ENCODE peak calls at places on chromosomes 4 and X, in nine cellular contexts. P is substantia nigra, Z is Kasumi-1, N is putamen, T is T-cell, O is GM20000, H is cardiac septum, B is NCI-H1930, Q is HTR-8/SVneo. D is an unnamed sample.

GRCh38 chrX:32873786-32874185 is 337.6 kb downstream of the DMD start:
- DNase-seq in B (no peak), Z (no peak), N (no peak), O (no peak), Q (no peak), P (no peak), T (no peak), H (no peak), D (no peak)

GRCh38 chr4:76498550-76498949 is 63.5 kb downstream of the SHROOM3 start:
- DNase-seq in H (no peak), T (no peak), B (no peak), Z (no peak), Q (no peak), N (no peak), O (no peak), P (no peak), D (no peak)

GRCh38 chrX:47221756-47222155 is 3.3 kb downstream of the CDK16 start:
- DNase-seq in O (no peak), T (no peak), Z (no peak), Q (no peak), B (no peak), P (no peak), N (no peak), H (peak; percentile 69), D (no peak)

GRCh38 chr4:67327245-67327860 is 217.9 kb downstream of the CENPC start:
- DNase-seq in H (no peak), T (peak; percentile 12), Q (peak; percentile 49), P (peak; percentile 50), B (peak; percentile 20), Z (peak; percentile 81), N (peak; percentile 39), O (peak; percentile 70), D (peak; percentile 54)

GRCh38 chr4:88964450-88964849 is 92.5 kb downstream of the FAM13A start:
- DNase-seq in T (no peak), N (no peak), P (no peak), O (no peak), Z (no peak), H (no peak), B (no peak), Q (no peak), D (no peak)

GRCh38 chr4:140052050-140052449 is 101.9 kb downstream of the MAML3 start:
- DNase-seq in H (no peak), P (peak; percentile 53), O (peak; percentile 22), Q (no peak), B (no peak), N (peak; percentile 58), T (peak; percentile 32), Z (peak; percentile 28), D (peak; percentile 28)

GRCh38 chrX:132837126-132837525 is 121.3 kb downstream of the HS6ST2 start:
- DNase-seq in Z (no peak), B (no peak), Q (no peak), O (no peak), N (no peak), P (no peak), T (no peak), H (no peak), D (no peak)

GRCh38 chr4:41394362-41394960 is 137.7 kb downstream of the UCHL1 start:
- DNase-seq in O (no peak), Z (no peak), T (no peak), H (no peak), Q (no peak), P (no peak), N (no peak), B (no peak), D (no peak)

GRCh38 chrX:129522184-129523059 is 868 bp downstream of the SMARCA1 start:
- DNase-seq in H (no peak), T (peak; percentile 4), Z (no peak), Q (peak; percentile 29), N (peak; percentile 49), P (peak; percentile 30), O (peak; percentile 30), B (peak; percentile 27), D (no peak)

GRCh38 chrX:69546417-69546816 is 42.3 kb downstream of the NALF2 start:
- DNase-seq in H (no peak), O (no peak), N (no peak), B (no peak), Z (no peak), T (no peak), P (no peak), Q (no peak), D (no peak)

GRCh38 chr4:153529646-153530045 is 63.5 kb downstream of the TMEM131L start:
- DNase-seq in P (no peak), Z (no peak), H (no peak), O (no peak), T (no peak), B (no peak), Q (no peak), N (no peak), D (no peak)

GRCh38 chr4:151260526-151260925 is 16.4 kb upstream of the PRSS48 start:
- DNase-seq in H (no peak), T (no peak), N (no peak), P (no peak), Q (no peak), O (no peak), B (no peak), Z (no peak), D (no peak)

GRCh38 chrX:128781506-128781905 is 729.3 kb upstream of the ACTRT1 start:
- DNase-seq in B (peak; percentile 19), P (no peak), T (peak; percentile 2), H (no peak), O (no peak), Q (no peak), N (no peak), Z (peak; percentile 22), D (peak; percentile 61)

D was measured in naive thymus-derived CD8-positive, alpha-beta T cell.